ENCODE peak calls at places on chromosome 17, in five cellular contexts. One of them, this sample, is unnamed. For H3K9me3, the result is how much of the 10 kb centered on the place peaks cover.

GRCh38 chr17:29038511-29039300 is 4.2 kb upstream of the PIPOX start:
- DNase-seq in K562: no peak
- DNase-seq in stomach: no peak
- DNase-seq in ovary: no peak
- DNase-seq in A549: no peak
- DNase-seq in this sample: no peak

GRCh38 chr17:57534863-57535651 is 210.0 kb downstream of the CCDC182 start:
- DNase-seq in K562: peak
- DNase-seq in stomach: no peak
- DNase-seq in ovary: peak
- DNase-seq in A549: no peak
- DNase-seq in this sample: peak

GRCh38 chr17:71500761-71501555 is 619.9 kb upstream of the SOX9 start:
- DNase-seq in K562: no peak
- DNase-seq in stomach: no peak
- DNase-seq in ovary: no peak
- DNase-seq in A549: no peak
- DNase-seq in this sample: no peak

GRCh38 chr17:45792995-45793755 is 9.1 kb downstream of the CRHR1 start:
- DNase-seq in K562: peak
- DNase-seq in stomach: no peak
- DNase-seq in ovary: no peak
- DNase-seq in A549: no peak
- DNase-seq in this sample: no peak

GRCh38 chr17:13598353-13599167 is 3.2 kb downstream of the HS3ST3A1 start:
- DNase-seq in K562: no peak
- DNase-seq in stomach: no peak
- DNase-seq in ovary: no peak
- DNase-seq in A549: no peak
- DNase-seq in this sample: no peak

GRCh38 chr17:16027708-16028584 is 28.3 kb downstream of the TTC19 start:
- DNase-seq in K562: peak
- DNase-seq in stomach: no peak
- DNase-seq in ovary: no peak
- DNase-seq in A549: peak
- DNase-seq in this sample: peak

GRCh38 chr17:74296548-74296936 is 22.5 kb downstream of the DNAI2 start:
- DNase-seq in K562: peak
- DNase-seq in stomach: peak
- DNase-seq in ovary: peak
- DNase-seq in A549: peak
- DNase-seq in this sample: peak

GRCh38 chr17:63447688-63448005 is 1.5 kb upstream of the CYB561 start:
- DNase-seq in K562: peak
- DNase-seq in stomach: peak
- DNase-seq in ovary: no peak
- DNase-seq in A549: no peak
- DNase-seq in this sample: no peak

GRCh38 chr17:32323784-32324590 is 18.0 kb downstream of the C17orf75 start:
- DNase-seq in K562: no peak
- DNase-seq in stomach: peak
- DNase-seq in ovary: no peak
- DNase-seq in A549: no peak
- DNase-seq in this sample: no peak

GRCh38 chr17:5921919-5922318 is 148.3 kb upstream of the WSCD1 start:
- DNase-seq in K562: no peak
- DNase-seq in stomach: no peak
- DNase-seq in ovary: no peak
- DNase-seq in A549: peak
- DNase-seq in this sample: peak

GRCh38 chr17:50037321-50038107 is 18.4 kb upstream of the ITGA3 start:
- DNase-seq in K562: no peak
- DNase-seq in stomach: peak
- DNase-seq in ovary: peak
- DNase-seq in A549: no peak
- DNase-seq in this sample: no peak

GRCh38 chr17:77418609-77419008 is 277.8 kb downstream of the SEC14L1 start:
- DNase-seq in K562: no peak
- DNase-seq in stomach: no peak
- DNase-seq in ovary: no peak
- DNase-seq in A549: no peak
- DNase-seq in this sample: no peak

GRCh38 chr17:17693253-17693954 is 12.1 kb downstream of the RAI1 start:
- DNase-seq in K562: no peak
- DNase-seq in stomach: peak
- DNase-seq in ovary: peak
- DNase-seq in A549: no peak
- DNase-seq in this sample: no peak

GRCh38 chr17:19239544-19239943 is 2.4 kb downstream of the EPN2 start:
- DNase-seq in K562: no peak
- DNase-seq in stomach: no peak
- DNase-seq in ovary: peak
- DNase-seq in A549: no peak
- DNase-seq in this sample: peak

GRCh38 chr17:77948690-77949114 is 9.8 kb upstream of the TNRC6C start:
- DNase-seq in K562: no peak
- DNase-seq in stomach: no peak
- DNase-seq in ovary: no peak
- DNase-seq in A549: peak
- DNase-seq in this sample: no peak

GRCh38 chr17:69954241-69954933 is 120.6 kb upstream of the KCNJ16 start:
- DNase-seq in K562: no peak
- DNase-seq in stomach: no peak
- DNase-seq in ovary: no peak
- DNase-seq in A549: no peak
- DNase-seq in this sample: no peak

GRCh38 chr17:31575043-31575442 is 183.6 kb downstream of the RAB11FIP4 start:
- DNase-seq in K562: no peak
- DNase-seq in stomach: no peak
- DNase-seq in ovary: no peak
- DNase-seq in A549: no peak
- DNase-seq in this sample: no peak

GRCh38 chr17:32792207-32792606 is 84.7 kb downstream of the MYO1D start:
- DNase-seq in K562: no peak
- DNase-seq in stomach: no peak
- DNase-seq in ovary: no peak
- DNase-seq in A549: no peak
- DNase-seq in this sample: no peak

GRCh38 chr17:61335845-61336655 is 63.6 kb upstream of the TBX2 start:
- DNase-seq in K562: no peak
- DNase-seq in stomach: peak
- DNase-seq in ovary: no peak
- DNase-seq in A549: no peak
- DNase-seq in this sample: no peak

GRCh38 chr17:76925333-76925935 is 57.2 kb downstream of the MGAT5B start:
- DNase-seq in K562: no peak
- DNase-seq in stomach: no peak
- DNase-seq in ovary: no peak
- DNase-seq in A549: no peak
- DNase-seq in this sample: no peak

GRCh38 chr17:60159479-60159866 is 9.7 kb downstream of the CA4 start:
- DNase-seq in K562: no peak
- DNase-seq in stomach: no peak
- DNase-seq in ovary: no peak
- DNase-seq in A549: no peak
- DNase-seq in this sample: no peak

GRCh38 chr17:76265624-76266243 is 586 bp downstream of the UBALD2 start:
- DNase-seq in K562: peak
- DNase-seq in stomach: peak
- DNase-seq in ovary: peak
- DNase-seq in A549: no peak
- DNase-seq in this sample: peak

GRCh38 chr17:173064-173911 is 8.2 kb downstream of the DOC2B start:
- DNase-seq in K562: no peak
- DNase-seq in stomach: no peak
- DNase-seq in ovary: no peak
- DNase-seq in A549: no peak
- DNase-seq in this sample: no peak

GRCh38 chr17:82947051-82947991 is 107.5 kb upstream of the ZNF750 start:
- DNase-seq in K562: no peak
- DNase-seq in stomach: no peak
- DNase-seq in ovary: peak
- DNase-seq in A549: no peak
- DNase-seq in this sample: no peak

GRCh38 chr17:82944990-82945389 is 105.2 kb upstream of the ZNF750 start:
- DNase-seq in K562: no peak
- DNase-seq in stomach: no peak
- DNase-seq in ovary: no peak
- DNase-seq in A549: no peak
- DNase-seq in this sample: no peak

GRCh38 chr17:82948081-82948511 is 108.3 kb upstream of the ZNF750 start:
- DNase-seq in K562: no peak
- DNase-seq in stomach: no peak
- DNase-seq in ovary: peak
- DNase-seq in A549: no peak
- DNase-seq in this sample: no peak

GRCh38 chr17:82943751-82944150 is 103.9 kb upstream of the ZNF750 start:
- DNase-seq in K562: no peak
- DNase-seq in stomach: no peak
- DNase-seq in ovary: peak
- DNase-seq in A549: no peak
- DNase-seq in this sample: no peak

GRCh38 chr17:82946081-82946480 is 106.3 kb upstream of the ZNF750 start:
- DNase-seq in K562: no peak
- DNase-seq in stomach: no peak
- DNase-seq in ovary: no peak
- DNase-seq in A549: no peak
- DNase-seq in this sample: no peak
- H3K9me3 ChIP-seq in K562: under half
- H3K9me3 ChIP-seq in stomach: under half
- H3K9me3 ChIP-seq in ovary: under half
- H3K9me3 ChIP-seq in A549: half or more
- H3K9me3 ChIP-seq in this sample: under half

DNA sequence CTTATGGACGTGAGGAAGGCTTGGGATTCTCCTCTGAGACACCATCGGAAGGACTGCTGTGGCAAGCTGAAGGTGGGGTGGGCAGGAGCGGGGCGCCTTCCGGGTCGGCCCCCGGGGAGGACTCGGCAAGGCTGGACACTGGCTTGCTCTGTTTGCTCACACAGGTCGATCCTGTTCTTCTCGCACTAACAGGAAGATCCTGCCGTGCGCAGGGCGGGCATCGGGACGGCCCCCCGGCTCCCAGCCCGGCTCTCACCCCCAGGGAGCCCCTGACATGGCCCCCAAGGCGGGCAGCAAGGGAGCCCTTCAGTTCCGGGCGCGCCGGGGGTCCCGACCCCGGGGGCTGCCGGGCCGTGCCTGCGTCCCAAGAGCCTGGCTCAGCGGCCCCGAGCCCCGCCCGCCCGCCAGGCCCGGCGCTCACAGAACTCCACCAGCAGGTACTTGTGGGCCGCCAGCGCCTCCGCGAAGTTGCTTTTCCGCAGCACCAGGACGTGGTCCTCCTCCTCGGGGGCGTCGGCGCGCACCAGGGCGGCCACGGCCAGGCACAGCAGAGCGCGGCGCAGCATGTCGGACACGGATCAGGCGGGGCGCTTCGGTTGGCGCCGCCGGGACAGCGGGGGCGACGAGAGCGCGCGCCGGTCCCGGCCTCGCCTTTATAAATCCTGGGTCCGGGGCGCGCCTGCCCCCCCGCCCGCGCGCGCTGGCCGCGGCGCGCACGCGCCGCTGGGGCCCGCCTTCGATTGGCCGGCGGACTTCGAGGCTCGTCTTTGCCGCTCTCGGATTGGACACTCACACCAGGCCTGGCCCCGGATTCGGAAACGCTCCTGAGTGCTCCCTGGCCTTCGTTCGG is at the start of gene P4HB:
- DNase-seq in K562: no peak
- DNase-seq in stomach: no peak
- DNase-seq in ovary: no peak
- DNase-seq in A549: no peak
- DNase-seq in this sample: no peak
- TF ChIP-seq POLR2A in K562: peak
- TF ChIP-seq POLR2A in stomach: no peak
- TF ChIP-seq POLR2A in ovary: peak
- TF ChIP-seq POLR2A in A549: peak
- TF ChIP-seq POLR2A in this sample: peak

DNA sequence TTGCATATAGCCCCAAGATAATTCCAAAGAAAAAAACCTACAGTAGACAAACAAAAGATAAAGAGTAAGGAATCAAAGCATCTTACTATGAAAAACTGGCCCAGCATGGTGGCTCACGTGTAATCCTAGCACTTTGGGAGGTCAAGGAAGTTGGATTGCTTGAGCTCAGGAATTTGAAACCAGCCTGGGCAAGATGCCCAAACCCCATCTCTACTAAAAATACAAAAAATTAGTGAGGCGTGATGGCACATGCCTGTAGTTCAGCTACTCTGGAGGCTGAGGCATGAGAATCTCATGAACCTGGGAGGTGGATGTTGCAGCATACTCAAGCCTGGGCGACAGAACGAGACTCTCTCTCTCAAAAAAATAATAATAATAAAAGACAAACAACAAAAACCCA is 764.7 kb upstream of the KIF2B start:
- DNase-seq in K562: no peak
- DNase-seq in stomach: no peak
- DNase-seq in ovary: no peak
- DNase-seq in A549: no peak
- DNase-seq in this sample: no peak
- H3K9me3 ChIP-seq in K562: under half
- H3K9me3 ChIP-seq in stomach: under half
- H3K9me3 ChIP-seq in ovary: under half
- H3K9me3 ChIP-seq in A549: under half
- H3K9me3 ChIP-seq in this sample: under half

GRCh38 chr17:81393684-81394376 is 1.4 kb upstream of the BAHCC1 start:
- DNase-seq in K562: peak
- DNase-seq in stomach: peak
- DNase-seq in ovary: peak
- DNase-seq in A549: peak
- DNase-seq in this sample: peak
- TF ChIP-seq POLR2A in K562: no peak
- TF ChIP-seq POLR2A in stomach: no peak
- TF ChIP-seq POLR2A in ovary: peak
- TF ChIP-seq POLR2A in A549: peak
- TF ChIP-seq POLR2A in this sample: peak

GRCh38 chr17:2703181-2703580 is 8.4 kb downstream of the CLUH start:
- DNase-seq in K562: no peak
- DNase-seq in stomach: no peak
- DNase-seq in ovary: peak
- DNase-seq in A549: no peak
- DNase-seq in this sample: peak

GRCh38 chr17:2701161-2701995 is 10.2 kb downstream of the CLUH start:
- DNase-seq in K562: no peak
- DNase-seq in stomach: no peak
- DNase-seq in ovary: peak
- DNase-seq in A549: no peak
- DNase-seq in this sample: peak

GRCh38 chr17:2700031-2700490 is 11.5 kb downstream of the CLUH start:
- DNase-seq in K562: no peak
- DNase-seq in stomach: no peak
- DNase-seq in ovary: peak
- DNase-seq in A549: no peak
- DNase-seq in this sample: no peak

GRCh38 chr17:2701996-2702741 is 9.4 kb downstream of the CLUH start:
- DNase-seq in K562: no peak
- DNase-seq in stomach: no peak
- DNase-seq in ovary: peak
- DNase-seq in A549: no peak
- DNase-seq in this sample: no peak

GRCh38 chr17:2700491-2701141 is 10.9 kb downstream of the CLUH start:
- DNase-seq in K562: no peak
- DNase-seq in stomach: no peak
- DNase-seq in ovary: peak
- DNase-seq in A549: no peak
- DNase-seq in this sample: peak
- H3K9me3 ChIP-seq in K562: under half
- H3K9me3 ChIP-seq in stomach: under half
- H3K9me3 ChIP-seq in ovary: under half
- H3K9me3 ChIP-seq in A549: under half
- H3K9me3 ChIP-seq in this sample: under half

This sample was measured in gastrocnemius medialis.